ENCODE peak calls at places on chromosomes 12 and 14, in five cellular contexts. T is astrocyte, J is H1, I is HCT116, O is PC-3. Q is an unnamed sample.

GRCh38 chr12:79638490-79638889 is 52.3 kb downstream of the PAWR start:
- DNase-seq in O (no peak), T (no peak), I (no peak), J (no peak), Q (no peak)

GRCh38 chr12:109768901-109769670 is 55.5 kb downstream of the FAM222A start:
- DNase-seq in I (no peak), J (no peak), O (no peak), T (no peak), Q (no peak)

GRCh38 chr12:65958456-65958855 is 134.2 kb downstream of the HMGA2 start:
- DNase-seq in T (no peak), I (no peak), O (peak; percentile 93), J (no peak), Q (no peak)

GRCh38 chr12:85279449-85280137 is 427 bp upstream of the ALX1 start:
- DNase-seq in T (no peak), O (no peak), I (no peak), J (no peak), Q (no peak)

GRCh38 chr14:30223385-30223785 is 295.7 kb upstream of the PRKD1 start:
- DNase-seq in O (peak; percentile 99), I (peak; percentile 10), J (no peak), T (peak; percentile 91), Q (no peak)

GRCh38 chr14:100981808-100982207 is 78.3 kb upstream of the RTL1 start:
- DNase-seq in T (peak; percentile 75), J (no peak), O (peak; percentile 68), I (peak; percentile 35), Q (no peak)

GRCh38 chr12:21453312-21453852 is 15.9 kb downstream of the PYROXD1 start:
- DNase-seq in J (no peak), I (no peak), T (no peak), O (no peak), Q (no peak)

GRCh38 chr12:108602209-108602705 is 4.4 kb upstream of the TMEM119 start:
- DNase-seq in T (no peak), I (no peak), J (no peak), O (no peak), Q (no peak)

GRCh38 chr14:61461808-61462275 is 140.5 kb downstream of the PRKCH start:
- DNase-seq in I (peak; percentile 34), T (peak; percentile 52), O (peak; percentile 97), J (no peak), Q (peak; percentile 92)

GRCh38 chr12:6373022-6373787 is 2.2 kb downstream of the SCNN1A start:
- DNase-seq in O (no peak), I (peak; percentile 65), J (no peak), T (no peak), Q (no peak)
- H2AFZ ChIP-seq in O (no peak overlapping the region), I (no peak overlapping the region), J (no peak overlapping the region), T (peak overlapping the region; percentile 67), Q (no peak overlapping the region)

DNA sequence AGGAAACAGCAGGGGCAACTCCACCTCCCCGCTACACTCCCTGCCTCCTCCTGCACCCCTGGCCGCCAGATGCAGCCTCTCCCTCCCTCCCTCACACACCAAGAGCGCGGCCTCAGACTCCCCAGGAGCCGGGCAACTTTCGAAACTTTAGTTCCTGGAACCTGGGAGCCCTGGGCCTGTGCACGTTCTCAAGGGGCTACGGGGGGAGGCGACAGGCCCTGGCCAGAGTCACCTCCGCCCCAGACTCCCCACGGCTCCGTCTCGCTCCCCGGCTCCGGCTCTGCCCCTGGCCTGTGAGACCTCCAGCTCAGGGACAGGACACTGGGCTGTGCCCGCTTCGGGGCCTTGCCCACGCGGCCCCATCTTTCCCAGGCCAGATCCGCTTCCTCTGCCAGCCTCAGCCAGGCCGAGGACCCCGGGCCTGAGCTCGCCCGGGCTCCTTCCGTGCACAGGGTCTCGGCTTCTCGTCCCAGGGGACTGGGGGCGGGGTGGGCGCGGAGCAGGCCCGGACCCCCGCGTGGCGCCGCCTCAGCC is 5.5 kb downstream of the AMN start:
- DNase-seq in O (no peak), J (no peak), I (no peak), T (no peak), Q (peak; percentile 84)
- H3K27me3 ChIP-seq in O (peaks cover 5% of the 10 kb centered on the region), J (peaks cover 41% of the 10 kb centered on the region), I (no peaks in the 10 kb centered on the region), T (peaks cover 51% of the 10 kb centered on the region), Q (no peaks in the 10 kb centered on the region)

GRCh38 chr12:49967777-49968250 is 4.9 kb upstream of the AQP6 start:
- DNase-seq in T (no peak), I (no peak), O (no peak), J (no peak), Q (no peak)

GRCh38 chr12:49967042-49967776 is 5.5 kb downstream of the AQP5 start:
- DNase-seq in I (peak; percentile 71), J (peak; percentile 63), T (peak; percentile 56), O (peak; percentile 82), Q (peak; percentile 96)

GRCh38 chr12:49969027-49969426 is 3.7 kb upstream of the AQP6 start:
- DNase-seq in J (no peak), I (no peak), T (no peak), O (no peak), Q (no peak)

GRCh38 chr12:49970030-49970429 is 2.7 kb upstream of the AQP6 start:
- DNase-seq in O (no peak), I (no peak), J (no peak), T (no peak), Q (no peak)

GRCh38 chr12:49968431-49968830 is 4.3 kb upstream of the AQP6 start:
- DNase-seq in I (no peak), J (no peak), O (no peak), T (no peak), Q (no peak)
- H2AFZ ChIP-seq in I (no peak overlapping the region), J (no peak overlapping the region), O (no peak overlapping the region), T (no peak overlapping the region), Q (no peak overlapping the region)

GRCh38 chr12:130266751-130267150 is 70.9 kb upstream of the PIWIL1 start:
- DNase-seq in I (no peak), T (no peak), J (peak; percentile 44), O (no peak), Q (peak; percentile 41)
- H3K27me3 ChIP-seq in I (no peaks in the 10 kb centered on the region), T (no peaks in the 10 kb centered on the region), J (no peaks in the 10 kb centered on the region), O (no peaks in the 10 kb centered on the region), Q (no peaks in the 10 kb centered on the region)

GRCh38 chr14:75268638-75269550 is 9.7 kb upstream of the FOS start:
- DNase-seq in J (no peak), O (no peak), T (no peak), I (no peak), Q (no peak)

GRCh38 chr14:75271514-75271913 is 7.1 kb upstream of the FOS start:
- DNase-seq in I (no peak), J (no peak), O (no peak), T (no peak), Q (no peak)

GRCh38 chr14:75262641-75263040 is 16.0 kb upstream of the FOS start:
- DNase-seq in J (no peak), T (no peak), I (no peak), O (no peak), Q (no peak)

GRCh38 chr14:75264036-75264435 is 14.6 kb upstream of the FOS start:
- DNase-seq in O (peak; percentile 36), I (no peak), J (no peak), T (no peak), Q (no peak)

GRCh38 chr14:75267141-75267601 is 11.5 kb upstream of the FOS start:
- DNase-seq in T (peak; percentile 82), J (no peak), O (no peak), I (no peak), Q (no peak)
- H2AFZ ChIP-seq in T (peak overlapping the region; percentile 53), J (peak overlapping the region; percentile 24), O (no peak overlapping the region), I (no peak overlapping the region), Q (no peak overlapping the region)

GRCh38 chr12:54546511-54546910 is 2.9 kb upstream of the PDE1B start:
- DNase-seq in I (no peak), O (no peak), J (no peak), T (no peak), Q (no peak)
- H3K27me3 ChIP-seq in I (peaks cover 42% of the 10 kb centered on the region), O (peaks cover 90% of the 10 kb centered on the region), J (peaks cover 15% of the 10 kb centered on the region), T (peaks cover 61% of the 10 kb centered on the region), Q (no peaks in the 10 kb centered on the region)

DNA sequence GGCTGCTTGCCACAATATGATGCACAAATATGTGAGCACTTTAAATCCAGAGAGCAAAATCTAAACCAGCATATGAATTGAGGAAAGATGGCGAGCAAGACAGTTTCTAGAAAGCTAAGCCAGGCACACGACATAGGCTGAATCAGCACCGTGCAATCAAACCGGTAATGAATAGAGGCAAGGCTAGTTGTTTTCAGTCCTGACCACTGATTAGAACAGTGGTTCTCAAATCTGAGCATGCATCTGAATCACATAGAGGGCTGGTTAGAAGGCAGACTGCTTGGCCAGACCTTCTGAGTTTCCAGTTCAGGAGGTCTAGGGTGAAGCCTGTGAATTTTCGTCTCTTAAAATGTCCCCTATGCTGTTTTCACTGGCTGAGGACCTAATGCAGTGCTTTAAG is 60.6 kb downstream of the PLCZ1 start:
- DNase-seq in J (no peak), O (no peak), I (no peak), T (peak; percentile 4), Q (no peak)
- H2AFZ ChIP-seq in J (peak overlapping the region; percentile 97), O (no peak overlapping the region), I (no peak overlapping the region), T (no peak overlapping the region), Q (no peak overlapping the region)

GRCh38 chr12:9868951-9869306 is 225 bp downstream of the CLEC2B start:
- DNase-seq in I (no peak), O (no peak), J (no peak), T (no peak), Q (no peak)
- H3K27me3 ChIP-seq in I (peaks cover 50% of the 10 kb centered on the region), O (no peaks in the 10 kb centered on the region), J (no peaks in the 10 kb centered on the region), T (no peaks in the 10 kb centered on the region), Q (peaks cover 2% of the 10 kb centered on the region)